ENCODE peak calls at places on chromosomes 5 and 9, in six cellular contexts. I, F, B, Z, S and M are unnamed samples.

GRCh38 chr5:173829826-173830225 is 58.3 kb upstream of the CPEB4 start:
- DNase-seq in I (no peak), F (no peak), B (no peak), Z (no peak), S (no peak), M (no peak)

GRCh38 chr5:139482050-139482889 is at the start of gene STING1:
- DNase-seq in I (peak; percentile 98), F (no peak), B (peak; percentile 96), Z (peak; percentile 98), S (no peak), M (peak; percentile 79)

GRCh38 chr5:80184235-80185023 is 71.4 kb downstream of the SERINC5 start:
- DNase-seq in I (no peak), F (no peak), B (no peak), Z (no peak), S (no peak), M (no peak)

GRCh38 chr5:139676951-139677367 is 28.8 kb downstream of the CXXC5 start:
- DNase-seq in I (no peak), F (peak; percentile 69), B (no peak), Z (no peak), S (no peak), M (no peak)

GRCh38 chr5:40603378-40603777 is 76.3 kb upstream of the PTGER4 start:
- DNase-seq in I (no peak), F (no peak), B (no peak), Z (no peak), S (no peak), M (no peak)

GRCh38 chr5:118775790-118776499 is 212.4 kb downstream of the DTWD2 start:
- DNase-seq in I (no peak), F (no peak), B (no peak), Z (no peak), S (no peak), M (no peak)

GRCh38 chr5:99258819-99259218 is 330.0 kb upstream of the CHD1 start:
- DNase-seq in I (no peak), F (no peak), B (no peak), Z (no peak), S (no peak), M (no peak)

GRCh38 chr5:170380361-170380951 is 8.7 kb downstream of the KCNMB1 start:
- DNase-seq in I (no peak), F (no peak), B (no peak), Z (no peak), S (no peak), M (no peak)

GRCh38 chr5:8138884-8139283 is 269.9 kb downstream of the MTRR start:
- DNase-seq in I (no peak), F (no peak), B (no peak), Z (no peak), S (no peak), M (no peak)

GRCh38 chr5:174295736-174296481 is 250.4 kb downstream of the NSG2 start:
- DNase-seq in I (peak; percentile 20), F (no peak), B (no peak), Z (no peak), S (no peak), M (no peak)

GRCh38 chr5:169577966-169578365 is 5.6 kb upstream of the SPDL1 start:
- DNase-seq in I (no peak), F (no peak), B (peak; percentile 33), Z (peak; percentile 87), S (no peak), M (no peak)

GRCh38 chr5:135833521-135833920 is 942 bp upstream of the SLC25A48 start:
- DNase-seq in I (peak; percentile 47), F (no peak), B (no peak), Z (no peak), S (no peak), M (no peak)

GRCh38 chr9:119412399-119412798 is 43.2 kb upstream of the BRINP1 start:
- DNase-seq in I (no peak), F (no peak), B (no peak), Z (no peak), S (no peak), M (no peak)

GRCh38 chr5:38029431-38030065 is 189.7 kb upstream of the GDNF start:
- DNase-seq in I (no peak), F (no peak), B (no peak), Z (no peak), S (no peak), M (no peak)